ENCODE peak calls at places on chromosomes 1 and 21, in nine cellular contexts. X, T, L, G, B, K, Z, D and V are unnamed samples.
A peak's percentile ranks its signal among the peaks of the same experiment; 100 is the strongest.

GRCh38 chr1:218521414-218522169 is 176.5 kb downstream of the TGFB2 start:
- DNase-seq in X (no peak), T (peak; percentile 32), L (peak; percentile 34), G (no peak), B (peak; percentile 88), K (peak; percentile 15), Z (peak; percentile 52), D (peak; percentile 21), V (peak; percentile 82)

GRCh38 chr1:63917571-63918394 is 144.0 kb downstream of the ROR1 start:
- DNase-seq in X (no peak), T (no peak), L (no peak), G (no peak), B (peak; percentile 29), K (no peak), Z (peak; percentile 55), D (peak; percentile 21), V (peak; percentile 50)

GRCh38 chr1:50278961-50279360 is 144.3 kb downstream of the DMRTA2 start:
- DNase-seq in X (no peak), T (no peak), L (no peak), G (no peak), B (no peak), K (no peak), Z (no peak), D (no peak), V (no peak)

GRCh38 chr21:40120944-40121575 is 253.8 kb downstream of the PCP4 start:
- DNase-seq in X (no peak), T (no peak), L (peak; percentile 50), G (no peak), B (peak; percentile 53), K (no peak), Z (peak; percentile 42), D (peak; percentile 1), V (no peak)

GRCh38 chr1:246214708-246215504 is 292.2 kb downstream of the SMYD3 start:
- DNase-seq in X (peak; percentile 97), T (no peak), L (peak; percentile 62), G (no peak), B (peak; percentile 98), K (peak; percentile 34), Z (no peak), D (peak; percentile 98), V (peak; percentile 44)

GRCh38 chr1:183812686-183813569 is 8.0 kb downstream of the RGL1 start:
- DNase-seq in X (peak; percentile 74), T (no peak), L (peak; percentile 48), G (no peak), B (no peak), K (no peak), Z (peak; percentile 52), D (peak; percentile 83), V (peak; percentile 62)

GRCh38 chr1:228849011-228849541 is 113.8 kb downstream of the RHOU start:
- DNase-seq in X (no peak), T (no peak), L (peak; percentile 44), G (no peak), B (no peak), K (no peak), Z (no peak), D (no peak), V (no peak)

GRCh38 chr1:162087574-162087973 is 18.1 kb downstream of the NOS1AP start:
- DNase-seq in X (no peak), T (no peak), L (no peak), G (no peak), B (no peak), K (no peak), Z (no peak), D (no peak), V (no peak)

GRCh38 chr21:26405735-26406361 is 167.2 kb downstream of the CYYR1 start:
- DNase-seq in X (peak; percentile 84), T (no peak), L (peak; percentile 48), G (no peak), B (peak; percentile 88), K (peak; percentile 31), Z (peak; percentile 31), D (peak; percentile 72), V (peak; percentile 59)

GRCh38 chr21:26412831-26413329 is 160.2 kb downstream of the CYYR1 start:
- DNase-seq in X (no peak), T (no peak), L (no peak), G (no peak), B (no peak), K (peak; percentile 93), Z (peak; percentile 71), D (no peak), V (no peak)

GRCh38 chr21:26404288-26404687 is 168.8 kb downstream of the CYYR1 start:
- DNase-seq in X (no peak), T (no peak), L (no peak), G (no peak), B (no peak), K (no peak), Z (no peak), D (no peak), V (no peak)

GRCh38 chr21:26405071-26405470 is 168.0 kb downstream of the CYYR1 start:
- DNase-seq in X (peak; percentile 67), T (no peak), L (peak; percentile 21), G (no peak), B (peak; percentile 42), K (no peak), Z (no peak), D (peak; percentile 18), V (peak; percentile 40)

GRCh38 chr21:26409735-26410134 is 163.4 kb downstream of the CYYR1 start:
- DNase-seq in X (no peak), T (no peak), L (no peak), G (no peak), B (no peak), K (peak; percentile 89), Z (no peak), D (no peak), V (peak; percentile 75)
- H3K4me3 ChIP-seq in X (no peak overlapping the region), T (no peak overlapping the region), L (no peak overlapping the region), G (no peak overlapping the region), B (no peak overlapping the region), K (no peak overlapping the region), Z (no peak overlapping the region), D (no peak overlapping the region), V (no peak overlapping the region)

GRCh38 chr1:19511117-19511516 is 25.8 kb upstream of the CAPZB start:
- DNase-seq in X (no peak), T (no peak), L (no peak), G (no peak), B (no peak), K (no peak), Z (no peak), D (no peak), V (no peak)

GRCh38 chr1:19504796-19505693 is 19.7 kb upstream of the CAPZB start:
- DNase-seq in X (peak; percentile 93), T (no peak), L (peak; percentile 50), G (no peak), B (no peak), K (no peak), Z (no peak), D (peak; percentile 95), V (no peak)

DNA sequence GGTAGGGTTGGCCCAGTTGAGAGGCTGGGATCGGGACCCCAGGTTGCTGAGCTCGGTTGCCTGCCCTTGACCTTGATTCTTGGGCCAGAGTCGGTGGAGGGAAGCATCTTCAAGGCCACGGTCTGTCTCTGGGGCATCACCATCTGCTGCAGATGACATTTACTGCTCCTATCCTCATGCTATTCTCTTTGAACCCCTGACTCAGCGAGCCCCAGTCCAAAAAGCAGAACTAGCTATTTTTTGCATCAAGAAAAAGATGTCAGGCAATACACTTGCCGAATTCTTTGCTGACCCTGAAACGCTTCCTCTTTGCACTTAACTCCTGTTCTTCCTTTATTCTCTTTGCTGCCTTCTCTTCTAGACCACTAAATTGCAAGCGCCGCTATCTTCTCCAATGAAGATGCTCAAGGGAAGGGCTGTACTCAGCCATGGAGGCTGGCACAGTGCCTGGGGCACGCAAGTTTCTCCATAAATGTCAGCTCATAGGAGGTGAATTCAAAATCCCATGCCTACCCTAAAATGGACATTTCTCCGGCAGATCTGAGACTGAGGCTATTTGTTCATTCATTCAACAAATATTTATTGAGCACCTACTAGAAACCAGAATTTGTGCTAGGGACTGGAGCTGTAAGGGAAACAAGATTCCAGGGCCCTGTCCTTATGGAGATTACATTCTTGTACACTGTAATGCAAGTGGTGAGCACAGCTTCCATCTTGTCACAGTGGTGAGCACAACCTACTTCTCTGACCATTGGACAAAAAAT is 20.5 kb upstream of the CAPZB start:
- DNase-seq in X (no peak), T (no peak), L (no peak), G (no peak), B (no peak), K (no peak), Z (no peak), D (no peak), V (no peak)
- H3K4me3 ChIP-seq in X (no peak overlapping the region), T (no peak overlapping the region), L (no peak overlapping the region), G (no peak overlapping the region), B (no peak overlapping the region), K (no peak overlapping the region), Z (no peak overlapping the region), D (no peak overlapping the region), V (no peak overlapping the region)

GRCh38 chr21:33026878-33027400 is 1.2 kb downstream of the OLIG2 start:
- DNase-seq in X (no peak), T (no peak), L (no peak), G (no peak), B (no peak), K (no peak), Z (peak; percentile 70), D (peak; percentile 12), V (no peak)

GRCh38 chr21:33027401-33028185 is 1.9 kb downstream of the OLIG2 start:
- DNase-seq in X (no peak), T (no peak), L (no peak), G (no peak), B (no peak), K (no peak), Z (peak; percentile 62), D (no peak), V (no peak)

GRCh38 chr21:33025471-33026298 is at the start of gene OLIG2:
- DNase-seq in X (no peak), T (no peak), L (no peak), G (no peak), B (no peak), K (peak; percentile 91), Z (peak; percentile 96), D (peak; percentile 16), V (peak; percentile 51)

GRCh38 chr21:33025106-33025470 is 647 bp upstream of the OLIG2 start:
- DNase-seq in X (no peak), T (no peak), L (no peak), G (no peak), B (no peak), K (no peak), Z (peak; percentile 81), D (no peak), V (no peak)

DNA sequence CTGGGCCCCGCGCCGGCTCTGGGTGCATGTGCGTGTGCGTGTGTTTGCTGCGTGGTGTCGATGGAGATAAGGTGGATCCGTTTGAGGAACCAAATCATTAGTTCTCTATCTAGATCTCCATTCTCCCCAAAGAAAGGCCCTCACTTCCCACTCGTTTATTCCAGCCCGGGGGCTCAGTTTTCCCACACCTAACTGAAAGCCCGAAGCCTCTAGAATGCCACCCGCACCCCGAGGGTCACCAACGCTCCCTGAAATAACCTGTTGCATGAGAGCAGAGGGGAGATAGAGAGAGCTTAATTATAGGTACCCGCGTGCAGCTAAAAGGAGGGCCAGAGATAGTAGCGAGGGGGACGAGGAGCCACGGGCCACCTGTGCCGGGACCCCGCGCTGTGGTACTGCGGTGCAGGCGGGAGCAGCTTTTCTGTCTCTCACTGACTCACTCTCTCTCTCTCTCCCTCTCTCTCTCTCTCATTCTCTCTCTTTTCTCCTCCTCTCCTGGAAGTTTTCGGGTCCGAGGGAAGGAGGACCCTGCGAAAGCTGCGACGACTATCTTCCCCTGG is 644 bp downstream of the OLIG2 start:
- DNase-seq in X (no peak), T (no peak), L (no peak), G (no peak), B (no peak), K (no peak), Z (no peak), D (no peak), V (no peak)
- H3K4me3 ChIP-seq in X (no peak overlapping the region), T (no peak overlapping the region), L (no peak overlapping the region), G (no peak overlapping the region), B (no peak overlapping the region), K (peak overlapping the region; percentile 45), Z (peak overlapping the region; percentile 49), D (no peak overlapping the region), V (no peak overlapping the region)

GRCh38 chr1:235635938-235636663 is 13.5 kb downstream of the GNG4 start:
- DNase-seq in X (no peak), T (no peak), L (no peak), G (no peak), B (no peak), K (no peak), Z (no peak), D (no peak), V (no peak)

GRCh38 chr1:235633220-235633540 is 16.4 kb downstream of the GNG4 start:
- DNase-seq in X (no peak), T (no peak), L (no peak), G (no peak), B (no peak), K (no peak), Z (no peak), D (no peak), V (no peak)

GRCh38 chr1:235631816-235632215 is 17.8 kb downstream of the GNG4 start:
- DNase-seq in X (no peak), T (no peak), L (no peak), G (no peak), B (no peak), K (no peak), Z (peak; percentile 38), D (no peak), V (no peak)

GRCh38 chr1:235628316-235629006 is 21.1 kb downstream of the GNG4 start:
- DNase-seq in X (no peak), T (no peak), L (no peak), G (no peak), B (no peak), K (no peak), Z (no peak), D (no peak), V (no peak)

GRCh38 chr1:235632538-235633219 is 16.9 kb downstream of the GNG4 start:
- DNase-seq in X (peak; percentile 70), T (no peak), L (no peak), G (no peak), B (peak; percentile 24), K (peak; percentile 88), Z (peak; percentile 46), D (peak; percentile 56), V (peak; percentile 45)
- H3K4me3 ChIP-seq in X (peak overlapping the region; percentile 15), T (peak overlapping the region; percentile 67), L (no peak overlapping the region), G (peak overlapping the region; percentile 36), B (no peak overlapping the region), K (peak overlapping the region; percentile 3), Z (no peak overlapping the region), D (peak overlapping the region; percentile 49), V (peak overlapping the region; percentile 30)